ENCODE peak calls at places on chromosomes 3 and 15, in eight cellular contexts. F, L, V, X, G, U, C and Y are unnamed samples.

GRCh38 chr3:9422712-9423424 is 25.5 kb downstream of the SETD5 start:
- DNase-seq in U (peak), F (peak), V (peak), L (peak), X (no peak), G (peak), C (peak), Y (peak)

GRCh38 chr3:19688767-19689166 is 245.2 kb downstream of the EFHB start:
- DNase-seq in V (no peak), G (no peak), X (no peak), L (no peak), U (no peak), F (no peak), C (no peak), Y (no peak)

GRCh38 chr15:87597346-87598052 is 659.0 kb downstream of the NTRK3 start:
- DNase-seq in V (no peak), L (no peak), U (no peak), C (peak), F (no peak), X (no peak), G (no peak), Y (no peak)

GRCh38 chr15:92655178-92655995 is at the start of gene FAM174B:
- DNase-seq in U (no peak), V (peak), F (peak), C (peak), L (peak), X (peak), G (peak), Y (peak)

GRCh38 chr3:18558526-18558925 is 133.4 kb upstream of the SATB1 start:
- DNase-seq in C (no peak), F (no peak), U (no peak), G (no peak), X (no peak), V (no peak), L (no peak), Y (no peak)

GRCh38 chr3:167714871-167715270 is 19.8 kb downstream of the PDCD10 start:
- DNase-seq in X (no peak), F (no peak), L (no peak), V (no peak), U (no peak), C (no peak), G (no peak), Y (no peak)

GRCh38 chr3:36907911-36908646 is 36.8 kb downstream of the TRANK1 start:
- DNase-seq in U (peak), C (peak), V (peak), F (peak), L (peak), G (peak), X (no peak), Y (no peak)

GRCh38 chr3:111919370-111920065 is 59.3 kb upstream of the ABHD10 start:
- DNase-seq in L (no peak), F (no peak), V (no peak), X (no peak), C (no peak), U (no peak), G (no peak), Y (no peak)

GRCh38 chr15:41501191-41501917 is 7.7 kb downstream of the ITPKA start:
- DNase-seq in X (no peak), G (peak), L (no peak), C (no peak), F (no peak), V (no peak), U (no peak), Y (peak)

GRCh38 chr3:196440041-196440537 is 7.9 kb upstream of the UBXN7 start:
- DNase-seq in U (no peak), C (peak), V (no peak), G (no peak), X (no peak), F (no peak), L (no peak), Y (no peak)

GRCh38 chr15:91793771-91794170 is 59.7 kb upstream of the SLCO3A1 start:
- DNase-seq in L (no peak), V (no peak), C (no peak), U (no peak), G (no peak), F (no peak), X (no peak), Y (no peak)

GRCh38 chr3:66317750-66318366 is 97.1 kb downstream of the SLC25A26 start:
- DNase-seq in U (no peak), C (no peak), X (no peak), V (no peak), G (no peak), L (no peak), F (no peak), Y (no peak)

GRCh38 chr3:10505050-10505790 is at the start of gene ATP2B2:
- DNase-seq in C (no peak), L (no peak), G (peak), X (no peak), U (no peak), F (peak), V (no peak), Y (no peak)

GRCh38 chr3:197493049-197493448 is 62.7 kb downstream of the BDH1 start:
- DNase-seq in C (no peak), U (no peak), F (no peak), L (no peak), X (no peak), V (no peak), G (no peak), Y (no peak)

GRCh38 chr3:138861755-138862333 is 27.1 kb upstream of the PIK3CB start:
- DNase-seq in L (no peak), F (no peak), X (no peak), U (no peak), V (no peak), G (peak), C (peak), Y (no peak)

GRCh38 chr3:70927239-70927638 is 614.8 kb upstream of the MDFIC2 start:
- DNase-seq in U (no peak), F (no peak), G (no peak), V (no peak), L (no peak), C (no peak), X (no peak), Y (no peak)

GRCh38 chr3:40317061-40317676 is 7.7 kb downstream of the EIF1B start:
- DNase-seq in U (no peak), G (peak), C (peak), V (peak), L (peak), X (no peak), F (peak), Y (peak)

GRCh38 chr15:95793226-95793625 is 537.3 kb upstream of the NR2F2 start:
- DNase-seq in G (no peak), C (no peak), X (no peak), F (no peak), V (no peak), L (no peak), U (no peak), Y (no peak)

GRCh38 chr3:38616111-38616510 is 33.4 kb downstream of the SCN5A start:
- DNase-seq in V (no peak), F (no peak), G (no peak), C (no peak), X (no peak), U (no peak), L (no peak), Y (no peak)

GRCh38 chr3:71693641-71694040 is 31.6 kb downstream of the EIF4E3 start:
- DNase-seq in U (no peak), X (no peak), G (no peak), V (no peak), C (no peak), F (no peak), L (peak), Y (no peak)

GRCh38 chr3:178900244-178900643 is 171.4 kb downstream of the ZMAT3 start:
- DNase-seq in V (no peak), G (no peak), L (no peak), U (no peak), F (no peak), X (no peak), C (no peak), Y (no peak)

GRCh38 chr3:81218023-81218422 is 543.4 kb downstream of the GBE1 start:
- DNase-seq in C (peak), X (no peak), V (no peak), F (no peak), U (no peak), G (peak), L (no peak), Y (no peak)

GRCh38 chr3:69880069-69880640 is 119.4 kb upstream of the SAMMSON start:
- DNase-seq in L (no peak), V (no peak), C (no peak), G (no peak), F (no peak), X (no peak), U (no peak), Y (no peak)

GRCh38 chr3:98557324-98558010 is 25.7 kb downstream of the GPR15 start:
- DNase-seq in L (no peak), V (no peak), C (no peak), U (no peak), G (no peak), X (no peak), F (no peak), Y (no peak)

GRCh38 chr15:92819312-92820232 is 80.6 kb upstream of the CHD2 start:
- DNase-seq in X (no peak), V (no peak), C (no peak), L (no peak), G (no peak), U (no peak), F (no peak), Y (no peak)

GRCh38 chr3:62962656-62963055 is 87.4 kb upstream of the CADPS start:
- DNase-seq in U (no peak), C (no peak), V (no peak), F (no peak), X (no peak), G (no peak), L (no peak), Y (no peak)

GRCh38 chr3:51539291-51539891 is 872 bp downstream of the RAD54L2 start:
- DNase-seq in C (peak), X (no peak), F (peak), L (peak), G (peak), U (no peak), V (peak), Y (peak)

GRCh38 chr3:143581972-143582722 is 266.1 kb downstream of the SLC9A9 start:
- DNase-seq in X (no peak), V (no peak), G (no peak), L (no peak), C (no peak), F (no peak), U (no peak), Y (no peak)

GRCh38 chr3:15438988-15439387 is 11.6 kb downstream of the EAF1 start:
- DNase-seq in X (no peak), G (no peak), F (no peak), L (no peak), C (peak), U (no peak), V (no peak), Y (no peak)

GRCh38 chr15:78840661-78841060 is 29.4 kb upstream of the ADAMTS7 start:
- DNase-seq in V (no peak), C (no peak), L (no peak), G (no peak), U (no peak), X (no peak), F (no peak), Y (peak)

GRCh38 chr3:184712248-184712559 is 340 bp upstream of the MAGEF1 start:
- DNase-seq in L (no peak), V (no peak), G (no peak), X (no peak), F (no peak), U (no peak), C (no peak), Y (no peak)

GRCh38 chr3:158702815-158703481 is 29.3 kb downstream of the RARRES1 start:
- DNase-seq in G (no peak), C (peak), U (no peak), X (no peak), F (no peak), V (no peak), L (no peak), Y (no peak)

GRCh38 chr3:55765398-55765797 is 278.3 kb upstream of the WNT5A start:
- DNase-seq in V (no peak), L (no peak), F (no peak), X (no peak), G (no peak), U (no peak), C (no peak), Y (no peak)

GRCh38 chr15:39587910-39588530 is 7.1 kb downstream of the THBS1 start:
- DNase-seq in C (peak), G (no peak), V (no peak), L (peak), U (no peak), F (no peak), X (no peak), Y (no peak)

GRCh38 chr15:25248583-25249235 is 190.1 kb downstream of the UBE3A start:
- DNase-seq in L (no peak), U (peak), V (peak), G (no peak), F (no peak), X (peak), C (no peak), Y (no peak)

GRCh38 chr15:68796576-68796975 is 24.1 kb downstream of the ANP32A start:
- DNase-seq in L (no peak), U (no peak), C (no peak), F (no peak), V (no peak), G (no peak), X (no peak), Y (no peak)

GRCh38 chr15:68793776-68794175 is 26.9 kb downstream of the ANP32A start:
- DNase-seq in F (no peak), C (no peak), X (no peak), U (no peak), V (no peak), L (no peak), G (no peak), Y (no peak)

GRCh38 chr15:68795298-68795848 is 25.3 kb downstream of the ANP32A start:
- DNase-seq in F (no peak), V (peak), C (peak), X (peak), U (peak), L (peak), G (peak), Y (peak)

GRCh38 chr15:68794307-68794706 is 26.4 kb downstream of the ANP32A start:
- DNase-seq in X (no peak), L (no peak), G (no peak), U (no peak), F (no peak), V (no peak), C (no peak), Y (no peak)

DNA sequence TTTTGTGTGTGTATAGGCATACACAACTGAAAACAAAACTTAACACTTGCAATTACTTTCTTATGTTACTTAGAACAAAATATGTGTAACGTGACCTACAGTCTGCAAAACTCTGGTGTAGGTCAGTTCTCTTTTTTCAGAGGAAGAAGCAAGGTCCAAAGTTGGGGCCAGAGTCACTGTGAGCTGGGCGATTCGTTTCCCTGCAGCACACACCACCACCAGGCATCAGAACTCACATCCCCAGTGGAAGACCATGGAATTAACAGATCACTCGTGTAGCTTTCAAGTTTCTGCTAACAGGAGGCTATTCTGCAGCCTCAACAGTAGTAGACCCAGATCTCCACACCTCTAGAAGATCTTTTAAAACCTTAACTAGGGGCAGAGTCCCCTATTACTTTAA is 25.8 kb downstream of the ANP32A start:
- DNase-seq in X (no peak), C (no peak), L (no peak), V (no peak), U (no peak), F (no peak), G (no peak), Y (no peak)
- TF ChIP-seq CTCF in X (no peak), C (no peak), L (peak), V (no peak), U (no peak), F (no peak), G (no peak), Y (no peak)

GRCh38 chr3:131435000-131435399 is 53.4 kb downstream of the NUDT16 start:
- DNase-seq in F (no peak), V (no peak), G (no peak), C (no peak), X (no peak), U (no peak), L (no peak), Y (no peak)
- TF ChIP-seq CTCF in F (no peak), V (no peak), G (no peak), C (no peak), X (no peak), U (no peak), L (no peak), Y (no peak)

GRCh38 chr3:11774296-11774877 is 72.3 kb downstream of the TAMM41 start:
- DNase-seq in F (peak), X (peak), U (no peak), C (peak), G (peak), L (peak), V (peak), Y (no peak)
- TF ChIP-seq CTCF in F (peak), X (peak), U (peak), C (peak), G (peak), L (peak), V (peak), Y (no peak)

GRCh38 chr3:31687020-31687802 is 154.5 kb downstream of the STT3B start:
- DNase-seq in G (no peak), V (no peak), U (no peak), C (no peak), F (no peak), L (no peak), X (no peak), Y (no peak)
- TF ChIP-seq CTCF in G (peak), V (no peak), U (no peak), C (no peak), F (no peak), L (no peak), X (peak), Y (peak)

GRCh38 chr15:62975515-62975914 is 67.0 kb upstream of the TPM1 start:
- DNase-seq in V (peak), X (no peak), C (no peak), F (peak), L (no peak), G (no peak), U (no peak), Y (no peak)

GRCh38 chr15:62981071-62981470 is 61.5 kb upstream of the TPM1 start:
- DNase-seq in X (no peak), F (no peak), L (no peak), G (no peak), C (no peak), U (no peak), V (no peak), Y (no peak)

GRCh38 chr15:62977952-62978811 is 64.4 kb upstream of the TPM1 start:
- DNase-seq in U (no peak), C (peak), X (no peak), G (no peak), L (no peak), V (no peak), F (no peak), Y (no peak)

GRCh38 chr15:62976301-62976842 is 66.2 kb upstream of the TPM1 start:
- DNase-seq in F (no peak), C (no peak), V (no peak), U (no peak), G (no peak), X (no peak), L (no peak), Y (no peak)

GRCh38 chr15:62979252-62979651 is 63.3 kb upstream of the TPM1 start:
- DNase-seq in F (no peak), C (no peak), G (no peak), U (no peak), L (no peak), X (no peak), V (no peak), Y (no peak)
- TF ChIP-seq CTCF in F (no peak), C (no peak), G (no peak), U (no peak), L (no peak), X (no peak), V (no peak), Y (no peak)